ENCODE peak calls at places on chromosome 12, in seven cellular contexts. C is ELF-1; N is NCI-H446 treated with DMSO at 0.1 percent for 48 hours; R is effector CD4-positive, alpha-beta T cell; A is head of caudate nucleus; V is Right ventricle myocardium superior; Y is heart right ventricle. U is an unnamed sample.

GRCh38 chr12:3445127-3445978 is 45.6 kb upstream of the PRMT8 start:
- DNase-seq in V (no peak), Y (no peak), N (no peak), R (no peak), C (no peak), A (no peak), U (no peak)

GRCh38 chr12:16012086-16012485 is 101.0 kb downstream of the DERA start:
- DNase-seq in N (no peak), A (no peak), C (no peak), V (peak; percentile 81), Y (peak; percentile 54), R (no peak), U (no peak)

GRCh38 chr12:77324763-77325468 is 259.5 kb upstream of the E2F7 start:
- DNase-seq in R (no peak), Y (peak; percentile 62), N (peak; percentile 38), A (peak; percentile 77), V (peak; percentile 83), C (peak; percentile 81), U (peak; percentile 63)

GRCh38 chr12:52634266-52635056 is 16.1 kb upstream of the KRT73 start:
- DNase-seq in R (no peak), V (peak; percentile 87), N (peak; percentile 82), A (peak; percentile 79), Y (peak; percentile 73), C (no peak), U (peak; percentile 75)

GRCh38 chr12:117331691-117332090 is 29.7 kb downstream of the NOS1 start:
- DNase-seq in C (no peak), R (no peak), V (no peak), A (no peak), Y (no peak), N (no peak), U (no peak)

GRCh38 chr12:66024966-66025365 is 105.6 kb downstream of the LLPH start:
- DNase-seq in V (no peak), R (no peak), A (no peak), N (no peak), C (no peak), Y (no peak), U (no peak)

GRCh38 chr12:106705971-106706370 is 68.5 kb upstream of the RIC8B start:
- DNase-seq in A (no peak), N (no peak), R (no peak), Y (no peak), C (no peak), V (no peak), U (no peak)

GRCh38 chr12:64782181-64782580 is 23.0 kb upstream of the GNS start:
- DNase-seq in V (no peak), Y (no peak), A (no peak), C (no peak), R (no peak), N (no peak), U (no peak)

GRCh38 chr12:76085159-76085868 is 829 bp upstream of the NAP1L1 start:
- DNase-seq in A (peak; percentile 80), C (no peak), R (peak; percentile 34), V (no peak), N (peak; percentile 52), Y (no peak), U (no peak)

U was measured in substantia nigra.